ENCODE peak calls at places on chromosomes 1 and 21, in six cellular contexts. B is AG04449, O is GM12864, R is esophagus muscularis mucosa, M is mesothelial cell of epicardium, Z is mucosa of descending colon. C is an unnamed sample.

GRCh38 chr21:42855143-42855936 is 24.0 kb downstream of the WDR4 start:
- DNase-seq in Z (no peak), R (no peak), B (no peak), M (no peak), O (no peak), C (no peak)

GRCh38 chr1:166272155-166272554 is 105.4 kb upstream of the FAM78B start:
- DNase-seq in R (no peak), O (peak; percentile 24), M (no peak), Z (no peak), B (no peak), C (peak; percentile 21)

GRCh38 chr1:59107916-59108315 is 189.0 kb upstream of the FGGY start:
- DNase-seq in M (no peak), Z (no peak), B (no peak), O (no peak), R (no peak), C (no peak)

GRCh38 chr1:52159033-52159789 is 17.3 kb downstream of the ZFYVE9 start:
- DNase-seq in B (no peak), M (no peak), O (no peak), Z (no peak), R (peak; percentile 62), C (no peak)

GRCh38 chr1:39539252-39539790 is 37.3 kb downstream of the PABPC4 start:
- DNase-seq in B (peak; percentile 9), R (peak; percentile 93), Z (peak; percentile 78), M (no peak), O (peak; percentile 30), C (peak; percentile 82)

GRCh38 chr21:38306833-38307232 is 50.0 kb downstream of the KCNJ15 start:
- DNase-seq in M (no peak), R (no peak), O (no peak), B (peak; percentile 99), Z (no peak), C (no peak)

GRCh38 chr1:101312192-101312591 is 75.4 kb downstream of the S1PR1 start:
- DNase-seq in R (no peak), O (no peak), B (no peak), Z (no peak), M (no peak), C (peak; percentile 22)

GRCh38 chr21:25639167-25639921 is at the start of gene JAM2:
- DNase-seq in O (no peak), Z (peak; percentile 14), M (peak; percentile 65), B (no peak), R (no peak), C (peak; percentile 83)

GRCh38 chr21:35614412-35614901 is 445.9 kb downstream of the SETD4 start:
- DNase-seq in M (no peak), R (no peak), B (no peak), O (no peak), Z (no peak), C (no peak)

GRCh38 chr21:32907521-32907920 is 118.2 kb upstream of the OLIG2 start:
- DNase-seq in R (no peak), B (no peak), Z (no peak), O (no peak), M (no peak), C (no peak)

GRCh38 chr1:33524586-33524985 is 52.1 kb downstream of the ZSCAN20 start:
- DNase-seq in O (no peak), M (no peak), B (no peak), R (no peak), Z (no peak), C (no peak)

GRCh38 chr1:38000529-38001453 is 4.5 kb downstream of the FHL3 start:
- DNase-seq in O (no peak), R (peak; percentile 92), Z (no peak), M (peak; percentile 54), B (no peak), C (no peak)

GRCh38 chr1:6485937-6486250 is 5.6 kb downstream of the PLEKHG5 start:
- DNase-seq in B (no peak), M (no peak), Z (peak; percentile 29), O (no peak), R (no peak), C (no peak)

GRCh38 chr1:13807213-13807612 is 107.2 kb downstream of the PRDM2 start:
- DNase-seq in M (no peak), B (no peak), O (no peak), Z (peak; percentile 53), R (no peak), C (peak; percentile 58)

GRCh38 chr1:186899577-186899976 is 70.8 kb downstream of the PLA2G4A start:
- DNase-seq in B (no peak), O (peak; percentile 30), Z (no peak), R (no peak), M (no peak), C (peak; percentile 6)

GRCh38 chr1:186892936-186893335 is 64.2 kb downstream of the PLA2G4A start:
- DNase-seq in Z (no peak), R (no peak), O (no peak), M (no peak), B (no peak), C (no peak)

GRCh38 chr1:186896211-186896610 is 67.5 kb downstream of the PLA2G4A start:
- DNase-seq in R (no peak), O (no peak), B (no peak), M (no peak), Z (no peak), C (no peak)

GRCh38 chr1:186897008-186897407 is 68.3 kb downstream of the PLA2G4A start:
- DNase-seq in M (no peak), R (no peak), Z (no peak), O (no peak), B (no peak), C (no peak)

GRCh38 chr1:186894415-186894814 is 65.7 kb downstream of the PLA2G4A start:
- DNase-seq in B (no peak), R (no peak), M (no peak), O (no peak), Z (no peak), C (no peak)
- TF ChIP-seq CTCF in B (no peak), R (no peak), M (no peak), O (no peak), Z (no peak), C (no peak)

GRCh38 chr1:244915736-244916135 is 51.4 kb upstream of the HNRNPU start:
- DNase-seq in M (no peak), O (no peak), Z (no peak), R (no peak), B (no peak), C (no peak)

GRCh38 chr1:244917271-244917670 is 52.9 kb upstream of the HNRNPU start:
- DNase-seq in Z (no peak), O (no peak), R (no peak), M (no peak), B (no peak), C (no peak)

GRCh38 chr1:244919320-244920282 is 55.3 kb upstream of the HNRNPU start:
- DNase-seq in M (no peak), R (no peak), Z (no peak), B (no peak), O (peak; percentile 44), C (peak; percentile 32)

GRCh38 chr1:244920911-244921310 is 56.6 kb upstream of the HNRNPU start:
- DNase-seq in Z (peak; percentile 11), B (no peak), R (no peak), M (no peak), O (peak; percentile 57), C (peak; percentile 50)

DNA sequence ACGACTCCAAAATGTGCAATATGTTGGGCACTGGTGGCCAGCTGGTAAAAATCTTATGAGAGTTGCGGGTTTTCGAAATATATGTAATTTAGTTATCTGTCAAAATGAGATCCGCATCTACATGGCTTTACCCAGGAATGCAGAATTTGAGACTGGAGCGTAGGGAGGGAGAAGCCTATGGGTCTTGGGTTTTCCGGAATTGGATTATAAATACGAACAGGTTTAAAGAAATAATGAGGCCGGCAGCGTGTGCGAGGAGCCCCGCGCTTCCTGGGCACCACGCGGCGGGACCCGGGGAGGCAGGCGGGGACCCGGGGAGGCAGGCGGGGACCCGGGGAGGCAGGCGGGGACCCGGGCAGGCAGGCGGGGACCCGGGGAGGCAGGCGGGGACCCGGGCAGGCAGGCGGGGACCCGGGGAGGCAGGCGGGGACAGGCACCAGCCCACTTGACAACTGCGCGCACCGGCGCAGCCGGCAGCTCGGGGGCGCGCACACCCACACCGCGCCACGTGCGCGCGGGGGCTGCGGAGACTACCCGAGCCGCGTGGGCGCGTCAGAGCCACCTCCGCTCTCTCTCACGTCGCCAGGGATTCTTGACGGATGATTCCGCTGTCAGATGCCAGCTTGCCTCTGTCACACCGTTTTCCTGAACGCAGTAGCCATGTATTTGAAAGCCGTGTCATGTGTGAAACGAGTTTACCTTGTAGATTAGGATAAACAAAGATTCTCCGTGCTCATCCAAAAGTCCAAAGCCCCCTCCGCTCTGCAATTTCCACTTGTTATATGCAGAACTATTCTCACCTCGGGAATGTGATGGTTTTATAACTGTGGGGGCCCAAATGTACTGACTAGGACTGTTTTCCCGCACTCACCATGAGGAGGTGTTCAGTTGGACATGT is 54.3 kb upstream of the HNRNPU start:
- DNase-seq in M (peak; percentile 43), R (no peak), O (no peak), Z (peak; percentile 45), B (no peak), C (peak; percentile 71)
- TF ChIP-seq CTCF in M (no peak), R (peak; percentile 26), O (peak; percentile 5), Z (no peak), B (no peak), C (no peak)

GRCh38 chr1:242187816-242188215 is 188.9 kb upstream of the MAP1LC3C start:
- DNase-seq in R (no peak), M (no peak), Z (no peak), B (no peak), O (no peak), C (no peak)

GRCh38 chr1:242185728-242186127 is 186.8 kb upstream of the MAP1LC3C start:
- DNase-seq in R (no peak), Z (no peak), M (no peak), B (no peak), O (no peak), C (no peak)

GRCh38 chr1:242187171-242187570 is 188.3 kb upstream of the MAP1LC3C start:
- DNase-seq in B (no peak), O (no peak), Z (no peak), M (no peak), R (no peak), C (no peak)

GRCh38 chr1:242184955-242185354 is 186.1 kb upstream of the MAP1LC3C start:
- DNase-seq in O (no peak), B (no peak), M (no peak), Z (no peak), R (no peak), C (no peak)

DNA sequence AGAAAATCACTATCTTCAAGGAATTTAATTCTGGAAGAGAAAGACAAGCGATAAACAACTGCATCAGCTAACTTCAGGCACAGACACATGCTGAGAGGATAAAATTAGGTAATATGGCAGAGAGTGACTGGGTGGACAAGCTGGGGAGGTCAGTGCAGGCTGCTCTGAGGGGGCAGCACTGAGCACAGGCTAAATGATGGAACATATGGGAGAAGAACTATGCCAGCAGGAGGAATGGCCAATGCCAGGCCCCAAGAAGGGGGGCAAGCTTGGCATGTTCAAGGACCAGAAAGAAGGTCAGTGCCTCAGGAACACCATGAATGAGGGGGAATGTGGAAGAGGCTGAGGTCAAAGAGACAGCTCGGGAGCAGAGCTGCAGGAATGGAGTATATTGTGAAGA is 190.7 kb upstream of the MAP1LC3C start:
- DNase-seq in M (no peak), R (no peak), O (no peak), B (no peak), Z (no peak), C (no peak)
- TF ChIP-seq CTCF in M (no peak), R (no peak), O (peak; percentile 14), B (no peak), Z (no peak), C (no peak)

DNA sequence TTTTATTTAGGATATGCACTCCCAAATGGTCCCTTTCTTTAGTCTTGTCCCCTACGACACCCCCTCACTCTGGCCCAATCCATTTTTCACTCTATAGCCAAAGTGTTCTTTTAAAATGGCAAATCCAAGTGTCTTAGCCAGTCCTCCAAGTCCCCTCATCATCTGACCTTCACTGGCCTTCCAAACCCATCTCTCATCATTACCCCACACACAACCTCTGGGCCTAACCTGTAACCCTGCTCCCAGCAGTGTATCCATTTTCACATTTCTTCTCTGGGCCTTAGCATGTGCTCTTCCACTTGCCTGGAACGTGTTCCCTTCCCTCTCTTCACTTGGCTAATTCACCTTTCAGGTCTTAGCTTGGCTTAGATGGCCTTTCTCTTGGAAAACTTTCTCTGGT is 6.5 kb upstream of the ARL8A start:
- DNase-seq in O (no peak), B (no peak), M (no peak), R (no peak), Z (no peak), C (no peak)
- TF ChIP-seq CTCF in O (no peak), B (no peak), M (no peak), R (no peak), Z (no peak), C (no peak)

C was measured in GM10248.